ENCODE peak calls at places on chromosomes 16 and 17, in six cellular contexts. G is stomach, I is coronary artery, F is BJ, E is fibroblast of mammary gland, Y is psoas muscle. L is an unnamed sample.

GRCh38 chr16:69311533-69312388 is 611 bp downstream of the VPS4A start:
- DNase-seq in I (peak), Y (peak), G (peak), F (no peak), E (no peak), L (peak)

GRCh38 chr17:14947671-14948070 is 317.5 kb downstream of the PMP22 start:
- DNase-seq in E (no peak), I (no peak), Y (no peak), G (no peak), F (no peak), L (no peak)

GRCh38 chr16:67966549-67967182 is 1.8 kb downstream of the SLC12A4 start:
- DNase-seq in F (no peak), I (no peak), G (no peak), E (peak), Y (no peak), L (peak)

GRCh38 chr16:68972720-68973119 is 129.4 kb downstream of the TANGO6 start:
- DNase-seq in E (peak), Y (no peak), G (no peak), I (no peak), F (no peak), L (peak)

GRCh38 chr17:82399030-82399429 is 19.1 kb upstream of the HEXD start:
- DNase-seq in I (no peak), E (peak), F (peak), G (no peak), Y (peak), L (no peak)

GRCh38 chr16:87240211-87241134 is 76.7 kb downstream of the C16orf95 start:
- DNase-seq in F (peak), Y (no peak), I (no peak), G (no peak), E (peak), L (peak)

GRCh38 chr17:7845359-7846062 is 9.4 kb upstream of the TMEM88 start:
- DNase-seq in G (no peak), F (no peak), Y (no peak), E (no peak), I (no peak), L (no peak)

GRCh38 chr17:44820631-44821196 is 9.4 kb downstream of the GJC1 start:
- DNase-seq in E (peak), I (no peak), F (peak), Y (no peak), G (no peak), L (peak)

GRCh38 chr16:25065899-25066298 is 45.6 kb upstream of the LCMT1 start:
- DNase-seq in I (no peak), G (no peak), Y (no peak), F (no peak), E (no peak), L (no peak)

GRCh38 chr16:379183-379960 is 2.4 kb downstream of the PGAP6 start:
- DNase-seq in Y (no peak), I (no peak), E (no peak), G (peak), F (no peak), L (peak)

GRCh38 chr17:18033442-18034099 is 5.4 kb downstream of the ATPAF2 start:
- DNase-seq in Y (no peak), G (peak), F (no peak), E (peak), I (no peak), L (peak)

GRCh38 chr17:75809631-75810111 is 25.1 kb downstream of the UNK start:
- DNase-seq in Y (no peak), I (peak), F (no peak), E (no peak), G (no peak), L (no peak)

GRCh38 chr16:66844009-66844341 is 239 bp upstream of the CA7 start:
- DNase-seq in G (no peak), E (no peak), Y (no peak), I (no peak), F (no peak), L (no peak)

GRCh38 chr16:66840883-66841282 is 3.3 kb upstream of the CA7 start:
- DNase-seq in I (no peak), G (peak), E (no peak), F (no peak), Y (no peak), L (no peak)

GRCh38 chr16:66842765-66843164 is 1.4 kb upstream of the CA7 start:
- DNase-seq in E (peak), F (no peak), I (no peak), G (peak), Y (no peak), L (peak)

GRCh38 chr16:66843191-66843590 is 1.0 kb upstream of the CA7 start:
- DNase-seq in F (no peak), E (no peak), Y (no peak), I (no peak), G (no peak), L (no peak)

GRCh38 chr16:66841366-66841765 is 2.8 kb upstream of the CA7 start:
- DNase-seq in I (no peak), F (no peak), G (peak), E (no peak), Y (no peak), L (no peak)
- TF ChIP-seq CTCF in I (no peak), F (no peak), G (no peak), E (no peak), Y (no peak), L (no peak)

DNA sequence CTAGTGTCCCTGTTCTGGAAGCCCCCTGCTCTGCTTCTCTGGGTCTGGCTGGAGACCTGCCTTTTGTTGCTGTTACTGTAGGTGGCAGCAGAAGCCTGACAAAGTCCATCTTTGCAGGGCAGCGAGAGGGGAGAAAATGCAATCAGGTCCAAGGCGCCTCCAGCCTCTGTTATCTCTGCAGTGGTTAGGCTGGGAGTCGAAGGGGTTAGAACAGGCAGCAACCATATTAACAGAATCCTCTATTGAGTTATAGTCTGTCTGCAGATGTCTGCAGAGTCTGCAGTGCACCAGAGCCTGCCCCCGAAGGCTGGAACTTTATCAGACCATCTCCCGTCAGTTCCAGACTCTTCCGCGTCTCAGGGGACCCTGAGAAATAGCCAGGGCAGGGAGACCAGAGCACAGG is 404.9 kb upstream of the EEF2KMT start:
- DNase-seq in E (no peak), G (no peak), Y (no peak), F (no peak), I (no peak), L (no peak)
- TF ChIP-seq CTCF in E (no peak), G (no peak), Y (no peak), F (no peak), I (no peak), L (no peak)

GRCh38 chr17:46837521-46837920 is 13.9 kb upstream of the WNT9B start:
- DNase-seq in F (no peak), Y (no peak), E (no peak), G (no peak), I (no peak), L (no peak)

GRCh38 chr17:46841561-46842379 is 9.6 kb upstream of the WNT9B start:
- DNase-seq in G (no peak), F (no peak), E (no peak), I (no peak), Y (no peak), L (no peak)

GRCh38 chr17:46839211-46839610 is 12.2 kb upstream of the WNT9B start:
- DNase-seq in Y (no peak), F (no peak), G (no peak), I (no peak), E (no peak), L (no peak)

GRCh38 chr17:46847204-46848191 is 3.9 kb upstream of the WNT9B start:
- DNase-seq in Y (no peak), E (no peak), F (no peak), G (no peak), I (no peak), L (no peak)

GRCh38 chr17:46842835-46843234 is 8.5 kb upstream of the WNT9B start:
- DNase-seq in I (no peak), F (no peak), Y (no peak), G (no peak), E (peak), L (no peak)
- TF ChIP-seq CTCF in I (no peak), F (peak), Y (peak), G (no peak), E (peak), L (peak)

GRCh38 chr17:49496866-49497146 is 1.7 kb downstream of the NGFR start:
- DNase-seq in F (no peak), E (no peak), I (no peak), G (no peak), Y (no peak), L (no peak)

GRCh38 chr17:49495842-49496182 is 719 bp downstream of the NGFR start:
- DNase-seq in Y (peak), E (no peak), F (no peak), G (no peak), I (no peak), L (no peak)

GRCh38 chr17:49496183-49496865 is 1.2 kb downstream of the NGFR start:
- DNase-seq in Y (peak), E (peak), G (peak), F (no peak), I (no peak), L (peak)

GRCh38 chr17:49494937-49495841 is at the start of gene NGFR:
- DNase-seq in Y (peak), E (peak), G (no peak), F (no peak), I (no peak), L (peak)

GRCh38 chr17:49494399-49494798 is 694 bp upstream of the NGFR start:
- DNase-seq in E (no peak), F (no peak), G (no peak), I (no peak), Y (no peak), L (no peak)
- TF ChIP-seq CTCF in E (no peak), F (no peak), G (no peak), I (no peak), Y (no peak), L (no peak)

DNA sequence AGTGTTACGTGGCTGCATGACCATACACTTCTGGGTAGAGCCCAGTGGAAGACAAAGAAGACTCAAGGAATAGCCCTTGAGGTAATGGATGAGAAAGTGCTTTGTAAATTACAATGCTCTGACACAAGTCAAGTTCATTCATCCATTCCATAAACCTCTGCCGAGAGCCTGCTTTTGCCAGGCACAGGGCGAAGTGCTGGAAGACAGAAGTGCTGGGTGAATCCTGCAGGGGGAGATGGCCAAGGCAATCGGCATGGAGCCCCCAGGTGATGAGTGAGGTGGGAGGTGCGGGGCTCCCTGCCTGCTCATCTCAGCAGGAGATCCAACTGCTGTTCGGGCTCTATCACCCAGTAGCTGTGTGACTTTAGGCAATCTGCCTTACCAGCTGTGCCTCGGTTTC is 2.8 kb upstream of the SOCS3 start:
- DNase-seq in I (no peak), Y (no peak), E (no peak), G (no peak), F (no peak), L (no peak)
- TF ChIP-seq CTCF in I (no peak), Y (no peak), E (no peak), G (no peak), F (no peak), L (no peak)

DNA sequence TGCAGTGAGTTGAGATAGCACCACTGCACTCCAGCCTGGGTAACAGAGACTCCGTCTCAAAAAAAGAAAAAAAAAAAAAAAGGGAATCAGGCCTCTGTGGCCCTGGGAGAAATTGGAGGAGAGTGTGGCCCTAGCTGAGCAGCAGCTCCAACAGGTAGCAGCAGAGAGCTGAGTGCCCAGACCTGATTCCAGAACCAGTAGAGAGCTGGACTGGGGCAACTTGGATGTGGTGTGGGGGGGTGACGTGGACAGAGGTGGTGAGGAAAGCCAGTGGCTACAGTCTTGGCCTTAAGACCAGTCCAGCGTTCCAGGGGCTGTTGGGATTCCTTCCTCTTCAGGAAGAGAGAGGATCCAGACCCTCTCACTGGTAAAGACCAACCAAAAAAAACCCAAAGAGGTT is 1.7 kb downstream of the HSPB9 start:
- DNase-seq in F (no peak), E (no peak), G (no peak), Y (no peak), I (no peak), L (no peak)
- TF ChIP-seq CTCF in F (peak), E (peak), G (no peak), Y (no peak), I (no peak), L (peak)

GRCh38 chr17:29618272-29619065 is 4.2 kb downstream of the CORO6 start:
- DNase-seq in I (no peak), F (no peak), G (no peak), Y (no peak), E (no peak), L (no peak)
- TF ChIP-seq CTCF in I (no peak), F (no peak), G (no peak), Y (no peak), E (no peak), L (no peak)

DNA sequence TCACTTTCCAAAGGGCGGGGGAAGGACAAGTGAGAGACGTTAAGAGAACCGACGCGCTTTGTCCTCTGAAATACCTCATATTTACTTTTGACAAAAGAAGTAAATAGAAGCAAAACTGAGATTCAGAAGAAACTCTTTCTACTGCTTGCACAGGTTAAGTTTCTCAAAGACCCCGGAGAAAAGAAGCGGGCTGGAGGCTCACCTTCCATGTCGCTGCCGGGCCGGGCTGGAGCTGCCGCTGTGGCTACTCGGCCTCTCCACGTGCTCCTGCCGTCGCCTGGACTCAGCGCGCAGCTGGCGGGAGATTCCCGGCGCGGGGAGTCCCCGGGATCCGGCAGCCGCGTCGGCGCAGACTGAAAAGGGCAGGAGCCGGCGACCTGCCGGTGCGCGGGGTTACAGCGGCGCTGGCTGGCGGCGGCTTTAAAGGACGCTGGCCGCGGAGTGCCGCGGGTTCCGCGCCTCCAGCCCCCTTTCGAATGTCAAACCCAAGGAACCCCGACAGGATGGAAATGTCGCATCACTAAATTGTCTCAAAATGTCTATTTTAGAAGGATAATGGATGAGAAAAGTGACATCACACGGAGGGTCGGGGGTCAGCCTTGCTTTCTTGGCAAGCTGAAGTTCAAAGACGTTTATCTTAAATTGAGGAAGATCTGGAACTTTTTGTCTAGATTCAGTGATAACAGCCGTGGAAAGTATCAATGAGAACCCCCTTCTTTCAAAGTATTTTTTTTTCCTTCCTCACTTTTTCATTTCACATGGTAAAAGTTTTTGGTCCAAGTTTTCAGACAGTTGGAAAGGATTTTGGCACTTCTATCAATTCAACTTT is at the start of gene IKZF3:
- DNase-seq in F (no peak), I (no peak), E (peak), G (peak), Y (peak), L (peak)
- TF ChIP-seq CTCF in F (no peak), I (no peak), E (no peak), G (no peak), Y (no peak), L (no peak)

DNA sequence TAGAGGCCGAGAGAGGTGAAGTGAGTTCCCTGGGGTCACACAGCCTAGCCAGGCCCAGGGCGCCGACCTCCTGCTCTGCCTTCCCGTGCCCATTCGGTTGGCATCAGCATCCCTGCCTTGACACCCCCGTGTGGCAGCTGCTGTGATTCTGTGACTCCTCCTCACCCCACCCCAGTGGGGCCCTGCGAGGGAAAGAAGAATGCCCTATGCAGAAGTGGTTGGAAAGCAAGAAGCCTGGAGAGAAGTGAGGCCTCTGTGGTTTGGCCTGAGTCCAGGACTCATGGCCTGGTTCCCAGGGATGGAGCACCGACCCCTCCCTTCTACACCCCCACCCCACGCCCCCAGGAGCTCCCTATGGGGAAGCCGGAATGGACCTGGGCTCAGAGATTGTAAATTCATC is 296.2 kb downstream of the SEC14L1 start:
- DNase-seq in F (no peak), Y (no peak), G (no peak), I (no peak), E (peak), L (no peak)
- TF ChIP-seq CTCF in F (no peak), Y (no peak), G (no peak), I (no peak), E (no peak), L (no peak)

GRCh38 chr16:10979717-10980601 is 35.6 kb downstream of the CLEC16A start:
- DNase-seq in Y (peak), F (peak), E (no peak), I (peak), G (no peak), L (peak)
- TF ChIP-seq CTCF in Y (no peak), F (peak), E (no peak), I (no peak), G (no peak), L (no peak)

L was measured in epithelial cell of esophagus.